ENCODE peak calls at places on chromosomes 12 and 14, in four cellular contexts. One of them, this sample, is unnamed.

GRCh38 chr12:56189336-56189917 is at the start of gene SMARCC2:
- DNase-seq in frontal cortex: peak
- DNase-seq in germinal center: peak
- DNase-seq in SK-MEL-5: peak
- DNase-seq in this sample: peak

GRCh38 chr14:101726954-101727302 is 34.6 kb upstream of the PPP2R5C start:
- DNase-seq in SK-MEL-5: no peak
- DNase-seq in frontal cortex: no peak
- DNase-seq in germinal center: no peak
- DNase-seq in this sample: no peak

GRCh38 chr14:52032196-52032865 is 36.5 kb downstream of the NID2 start:
- DNase-seq in SK-MEL-5: no peak
- DNase-seq in germinal center: no peak
- DNase-seq in frontal cortex: no peak
- DNase-seq in this sample: no peak

GRCh38 chr12:14567311-14568195 is at the start of gene PLBD1:
- DNase-seq in germinal center: peak
- DNase-seq in frontal cortex: peak
- DNase-seq in SK-MEL-5: no peak
- DNase-seq in this sample: peak

GRCh38 chr12:22473212-22473611 is 71.1 kb downstream of the C2CD5 start:
- DNase-seq in frontal cortex: no peak
- DNase-seq in SK-MEL-5: no peak
- DNase-seq in germinal center: no peak
- DNase-seq in this sample: no peak

GRCh38 chr12:89372584-89373370 is 20.5 kb upstream of the DUSP6 start:
- DNase-seq in frontal cortex: no peak
- DNase-seq in SK-MEL-5: no peak
- DNase-seq in germinal center: no peak
- DNase-seq in this sample: no peak

GRCh38 chr12:3009780-3010179 is 50.6 kb downstream of the TEAD4 start:
- DNase-seq in frontal cortex: no peak
- DNase-seq in germinal center: no peak
- DNase-seq in SK-MEL-5: no peak
- DNase-seq in this sample: no peak

GRCh38 chr12:67208326-67209067 is 60.7 kb upstream of the CAND1 start:
- DNase-seq in frontal cortex: no peak
- DNase-seq in germinal center: no peak
- DNase-seq in SK-MEL-5: no peak
- DNase-seq in this sample: no peak

GRCh38 chr12:19574606-19575005 is 135.3 kb downstream of the AEBP2 start:
- DNase-seq in SK-MEL-5: no peak
- DNase-seq in germinal center: no peak
- DNase-seq in frontal cortex: no peak
- DNase-seq in this sample: no peak

GRCh38 chr12:105378821-105379400 is 48.4 kb downstream of the C12orf75 start:
- DNase-seq in germinal center: no peak
- DNase-seq in SK-MEL-5: peak
- DNase-seq in frontal cortex: no peak
- DNase-seq in this sample: no peak

GRCh38 chr12:132158677-132159554 is 14.7 kb downstream of the NOC4L start:
- DNase-seq in SK-MEL-5: no peak
- DNase-seq in germinal center: no peak
- DNase-seq in frontal cortex: no peak
- DNase-seq in this sample: no peak

GRCh38 chr12:89709994-89710872 is 1.6 kb upstream of the ATP2B1 start:
- DNase-seq in germinal center: no peak
- DNase-seq in frontal cortex: no peak
- DNase-seq in SK-MEL-5: peak
- DNase-seq in this sample: no peak

GRCh38 chr14:91373591-91374245 is 43.9 kb downstream of the CCDC88C start:
- DNase-seq in frontal cortex: no peak
- DNase-seq in SK-MEL-5: no peak
- DNase-seq in germinal center: peak
- DNase-seq in this sample: peak

GRCh38 chr14:22747769-22748168 is 18.7 kb upstream of the OXA1L start:
- DNase-seq in frontal cortex: no peak
- DNase-seq in SK-MEL-5: no peak
- DNase-seq in germinal center: no peak
- DNase-seq in this sample: no peak

GRCh38 chr12:124517260-124518050 is 50.0 kb downstream of the NCOR2 start:
- DNase-seq in SK-MEL-5: peak
- DNase-seq in germinal center: no peak
- DNase-seq in frontal cortex: peak
- DNase-seq in this sample: no peak

GRCh38 chr12:43289412-43289811 is 262.6 kb downstream of the ADAMTS20 start:
- DNase-seq in SK-MEL-5: no peak
- DNase-seq in frontal cortex: no peak
- DNase-seq in germinal center: no peak
- DNase-seq in this sample: no peak

GRCh38 chr12:49031573-49032161 is 13.1 kb upstream of the PRKAG1 start:
- DNase-seq in SK-MEL-5: no peak
- DNase-seq in frontal cortex: no peak
- DNase-seq in germinal center: no peak
- DNase-seq in this sample: no peak

GRCh38 chr12:104788848-104789271 is 169.2 kb downstream of the SLC41A2 start:
- DNase-seq in frontal cortex: no peak
- DNase-seq in germinal center: no peak
- DNase-seq in SK-MEL-5: peak
- DNase-seq in this sample: no peak

GRCh38 chr14:56422703-56423213 is 156.8 kb upstream of the TMEM260 start:
- DNase-seq in germinal center: peak
- DNase-seq in SK-MEL-5: peak
- DNase-seq in frontal cortex: peak
- DNase-seq in this sample: no peak

GRCh38 chr12:49104822-49105221 is 5.8 kb downstream of the LMBR1L start:
- DNase-seq in frontal cortex: no peak
- DNase-seq in germinal center: no peak
- DNase-seq in SK-MEL-5: no peak
- DNase-seq in this sample: no peak

GRCh38 chr14:89504602-89505320 is 87.7 kb upstream of the FOXN3 start:
- DNase-seq in frontal cortex: no peak
- DNase-seq in germinal center: no peak
- DNase-seq in SK-MEL-5: no peak
- DNase-seq in this sample: no peak

GRCh38 chr14:95308073-95308472 is 11.6 kb downstream of the CLMN start:
- DNase-seq in SK-MEL-5: no peak
- DNase-seq in germinal center: no peak
- DNase-seq in frontal cortex: no peak
- DNase-seq in this sample: no peak

GRCh38 chr12:13005649-13006048 is 5.6 kb upstream of the HEBP1 start:
- DNase-seq in frontal cortex: no peak
- DNase-seq in germinal center: no peak
- DNase-seq in SK-MEL-5: no peak
- DNase-seq in this sample: no peak

GRCh38 chr12:64173456-64173855 is 48.6 kb downstream of the KICS2 start:
- DNase-seq in frontal cortex: no peak
- DNase-seq in SK-MEL-5: no peak
- DNase-seq in germinal center: no peak
- DNase-seq in this sample: no peak

This sample was measured in GM06990.